ENCODE peak calls at places on chromosomes 13 and 19, in seven cellular contexts. L is ovary; Y is stimulated activated naive CD8-positive, alpha-beta T cell treated with anti-CD3 and anti-CD28 coated beads, Interleukin-15, amount 100 ng/mL, for 72 hours; C is putamen; A is stimulated activated CD4-positive, alpha-beta T cell treated with anti-CD3 and anti-CD28 coated beads, Interleukin-2, amount 100 ng/mL, for 24 hours; F is mesendoderm; Q is posterior vena cava. S is an unnamed sample.

GRCh38 chr19:17510220-17510993 is 1.0 kb upstream of the PGLS start:
- DNase-seq in L (no peak), Y (no peak), C (no peak), A (no peak), F (no peak), Q (no peak), S (no peak)

GRCh38 chr13:98493035-98493401 is 83.9 kb downstream of the STK24 start:
- DNase-seq in L (no peak), Y (no peak), C (no peak), A (no peak), F (no peak), Q (no peak), S (no peak)

GRCh38 chr13:25859528-25859927 is 192.3 kb downstream of the SHISA2 start:
- DNase-seq in L (no peak), Y (no peak), C (no peak), A (no peak), F (no peak), Q (no peak), S (no peak)

GRCh38 chr13:61884830-61885229 is 469.2 kb upstream of the PCDH20 start:
- DNase-seq in L (no peak), Y (no peak), C (no peak), A (no peak), F (no peak), Q (no peak), S (no peak)

GRCh38 chr13:31056650-31057275 is 104.9 kb downstream of the HSPH1 start:
- DNase-seq in L (no peak), Y (no peak), C (no peak), A (no peak), F (peak), Q (no peak), S (no peak)

GRCh38 chr19:13366529-13367143 is 139.6 kb downstream of the CACNA1A start:
- DNase-seq in L (no peak), Y (no peak), C (no peak), A (no peak), F (peak), Q (no peak), S (peak)

GRCh38 chr19:49806613-49806946 is 6.5 kb downstream of the FUZ start:
- DNase-seq in L (no peak), Y (no peak), C (no peak), A (no peak), F (no peak), Q (no peak), S (no peak)

GRCh38 chr13:60754691-60755090 is 357.7 kb downstream of the TDRD3 start:
- DNase-seq in L (no peak), Y (no peak), C (no peak), A (no peak), F (no peak), Q (no peak), S (no peak)

GRCh38 chr13:49248433-49249002 is 793 bp downstream of the CDADC1 start:
- DNase-seq in L (no peak), Y (no peak), C (no peak), A (no peak), F (no peak), Q (no peak), S (peak)

GRCh38 chr19:42273407-42274064 is 4.5 kb downstream of the CIC start:
- DNase-seq in L (peak), Y (no peak), C (no peak), A (no peak), F (no peak), Q (no peak), S (no peak)

GRCh38 chr13:93234459-93234858 is 7.9 kb downstream of the GPC6 start:
- DNase-seq in L (no peak), Y (no peak), C (no peak), A (no peak), F (no peak), Q (no peak), S (no peak)

GRCh38 chr19:29674374-29675119 is 9.3 kb downstream of the PLEKHF1 start:
- DNase-seq in L (no peak), Y (no peak), C (no peak), A (no peak), F (no peak), Q (peak), S (no peak)

GRCh38 chr19:45497791-45498190 is 452 bp upstream of the PPM1N start:
- DNase-seq in L (no peak), Y (no peak), C (no peak), A (no peak), F (no peak), Q (no peak), S (no peak)